ENCODE peak calls at places on chromosomes 7 and 10, in six cellular contexts. N is posterior vena cava; D is omental fat pad; Q is Right ventricle myocardium superior; C is stimulated activated CD4-positive, alpha-beta T cell treated with anti-CD3 and anti-CD28 coated beads, Interleukin-1b, Interleukin-23, amount 100 ng/mL, for 1 hour; T is posterior cingulate gyrus. H is an unnamed sample.

GRCh38 chr10:9656386-9656785 is 1361.3 kb upstream of the CELF2 start:
- DNase-seq in Q (no peak), D (no peak), C (no peak), T (no peak), N (no peak), H (no peak)

GRCh38 chr7:139734395-139734794 is 43.4 kb downstream of the HIPK2 start:
- DNase-seq in N (no peak), D (no peak), C (no peak), Q (no peak), T (no peak), H (no peak)

GRCh38 chr10:31757374-31757773 is 171.3 kb downstream of the ARHGAP12 start:
- DNase-seq in N (peak), Q (no peak), C (no peak), T (no peak), D (no peak), H (peak)

GRCh38 chr7:86943447-86943846 is 116.0 kb downstream of the ELAPOR2 start:
- DNase-seq in D (no peak), Q (no peak), C (no peak), T (no peak), N (no peak), H (no peak)

GRCh38 chr7:326273-326672 is 36.3 kb downstream of the FOXL3 start:
- DNase-seq in C (no peak), N (no peak), T (no peak), D (no peak), Q (peak), H (no peak)

GRCh38 chr7:146054909-146055308 is 61.7 kb upstream of the CNTNAP2 start:
- DNase-seq in C (no peak), T (no peak), N (no peak), D (no peak), Q (no peak), H (no peak)

GRCh38 chr10:111593578-111593977 is 516.7 kb downstream of the ADRA2A start:
- DNase-seq in N (no peak), D (no peak), Q (no peak), C (no peak), T (no peak), H (no peak)

GRCh38 chr7:24576171-24577052 is 3.2 kb downstream of the PALS2 start:
- DNase-seq in D (no peak), C (no peak), Q (no peak), N (no peak), T (no peak), H (peak)

GRCh38 chr10:24793648-24794379 is 70.1 kb upstream of the ARHGAP21 start:
- DNase-seq in N (no peak), C (no peak), Q (no peak), T (no peak), D (no peak), H (peak)

GRCh38 chr7:25351761-25352160 is 123.5 kb upstream of the NPVF start:
- DNase-seq in Q (no peak), D (no peak), C (no peak), T (no peak), N (no peak), H (no peak)

GRCh38 chr10:129309565-129309964 is 157.5 kb upstream of the MGMT start:
- DNase-seq in D (no peak), T (no peak), C (no peak), N (no peak), Q (no peak), H (no peak)

GRCh38 chr10:100744136-100744979 is 1.0 kb upstream of the PAX2 start:
- DNase-seq in D (no peak), N (no peak), C (no peak), T (no peak), Q (no peak), H (no peak)

GRCh38 chr7:32164341-32164996 is 94.3 kb upstream of the PDE1C start:
- DNase-seq in N (no peak), T (no peak), D (no peak), C (no peak), Q (no peak), H (peak)